ENCODE peak calls at places on chromosomes 3 and 15, in four cellular contexts. S, M, U and A are unnamed samples. For H3K79me2, the result is how much of the 10 kb centered on the place peaks cover.

GRCh38 chr3:137061186-137061585 is 103.4 kb downstream of the IL20RB start:
- DNase-seq in M (no peak), S (no peak), U (no peak), A (no peak)

GRCh38 chr15:28017423-28017924 is 81.6 kb downstream of the OCA2 start:
- DNase-seq in U (no peak), S (peak), M (no peak), A (peak)

GRCh38 chr15:80530737-80531365 is 126.7 kb downstream of the ARNT2 start:
- DNase-seq in S (no peak), U (no peak), M (no peak), A (no peak)

GRCh38 chr15:78396976-78397375 is 41.0 kb upstream of the IREB2 start:
- DNase-seq in U (no peak), M (no peak), S (peak), A (no peak)

GRCh38 chr3:80051602-80051962 is 283.8 kb upstream of the ROBO1 start:
- DNase-seq in M (no peak), U (no peak), S (no peak), A (peak)

GRCh38 chr3:45552031-45552772 is 42.3 kb upstream of the LIMD1 start:
- DNase-seq in M (no peak), S (no peak), U (no peak), A (no peak)

GRCh38 chr15:62344806-62345539 is 179.9 kb upstream of the C2CD4B start:
- DNase-seq in M (peak), S (peak), U (peak), A (peak)

GRCh38 chr15:48963524-48964113 is at the start of gene SHC4:
- DNase-seq in M (no peak), S (peak), U (no peak), A (peak)

GRCh38 chr3:13017361-13018038 is 55.7 kb downstream of the IQSEC1 start:
- DNase-seq in M (no peak), U (no peak), S (no peak), A (no peak)

GRCh38 chr3:46483799-46484198 is 14.0 kb upstream of the RTP3 start:
- DNase-seq in U (no peak), S (no peak), M (no peak), A (no peak)

GRCh38 chr3:17050051-17050450 is 165.3 kb downstream of the PLCL2 start:
- DNase-seq in M (no peak), U (no peak), S (no peak), A (no peak)

GRCh38 chr15:48031973-48032372 is 88.8 kb upstream of the SLC24A5 start:
- DNase-seq in M (no peak), S (no peak), U (no peak), A (peak)

GRCh38 chr3:184899953-184900595 is 88.1 kb downstream of the VPS8 start:
- DNase-seq in M (no peak), U (no peak), S (no peak), A (no peak)

GRCh38 chr3:44969170-44969569 is 6.8 kb downstream of the ZDHHC3 start:
- DNase-seq in U (no peak), M (no peak), S (peak), A (no peak)

GRCh38 chr3:152709659-152710058 is 125.3 kb upstream of the P2RY1 start:
- DNase-seq in M (no peak), S (no peak), U (no peak), A (no peak)

GRCh38 chr3:102400766-102401165 is 34.0 kb upstream of the ZPLD1 start:
- DNase-seq in M (no peak), U (no peak), S (no peak), A (no peak)

GRCh38 chr3:18556001-18556408 is 130.9 kb upstream of the SATB1 start:
- DNase-seq in S (no peak), M (no peak), U (no peak), A (no peak)

GRCh38 chr15:92092391-92092790 is 238.9 kb downstream of the SLCO3A1 start:
- DNase-seq in M (no peak), U (no peak), S (no peak), A (no peak)

GRCh38 chr3:55687526-55687925 is 200.4 kb upstream of the WNT5A start:
- DNase-seq in S (no peak), U (no peak), M (no peak), A (no peak)

GRCh38 chr15:74212494-74212893 is 9.9 kb upstream of the STRA6 start:
- DNase-seq in U (peak), S (no peak), M (no peak), A (no peak)

GRCh38 chr3:10173926-10174435 is 9.3 kb downstream of the IRAK2 start:
- DNase-seq in S (peak), M (no peak), U (no peak), A (no peak)

GRCh38 chr15:60407406-60407805 is 9.6 kb upstream of the ANXA2 start:
- DNase-seq in M (no peak), U (no peak), S (no peak), A (no peak)

GRCh38 chr3:119973276-119973675 is 121.0 kb downstream of the GSK3B start:
- DNase-seq in M (no peak), S (no peak), U (no peak), A (peak)

GRCh38 chr3:112963683-112964082 is 11.2 kb downstream of the CD200R1 start:
- DNase-seq in M (no peak), S (no peak), U (no peak), A (no peak)

GRCh38 chr3:108608750-108609149 is 19.2 kb downstream of the DZIP3 start:
- DNase-seq in S (peak), U (no peak), M (peak), A (no peak)

DNA sequence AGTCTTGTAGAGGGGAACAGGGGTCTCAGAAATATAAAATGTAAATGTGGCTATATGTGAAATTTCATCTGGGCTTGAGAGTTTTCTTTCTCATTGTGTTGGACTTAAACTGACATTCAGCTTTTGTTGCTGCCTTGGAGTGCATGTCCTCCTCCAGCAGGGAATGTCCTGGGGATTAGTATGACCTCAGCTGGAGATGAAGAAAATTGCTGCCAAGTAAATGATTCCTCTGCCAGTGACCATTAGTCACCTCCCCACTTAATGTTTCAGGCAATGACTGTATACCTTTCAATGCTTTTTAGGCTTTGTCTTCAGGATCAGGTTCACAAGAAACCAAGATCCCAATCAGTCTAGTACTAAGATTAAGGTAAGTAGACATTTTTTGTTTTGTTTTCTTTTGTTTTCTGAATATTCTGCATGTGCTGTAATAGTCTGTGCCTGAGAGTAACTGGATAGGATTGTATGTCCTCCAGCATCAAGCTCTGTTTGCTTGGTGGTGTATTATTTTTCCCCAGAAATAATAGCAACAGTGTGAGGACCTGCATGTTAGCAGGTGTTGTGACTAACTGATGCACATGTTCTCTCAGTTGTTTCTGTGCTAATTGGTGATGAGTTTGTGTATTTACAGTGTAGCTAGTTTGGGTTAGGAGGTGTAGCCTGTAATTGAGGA is 18.1 kb upstream of the SLC22A13 start:
- DNase-seq in U (no peak), S (no peak), M (no peak), A (no peak)
- TF ChIP-seq NRF1 in U (no peak), S (no peak), M (no peak), A (no peak)

DNA sequence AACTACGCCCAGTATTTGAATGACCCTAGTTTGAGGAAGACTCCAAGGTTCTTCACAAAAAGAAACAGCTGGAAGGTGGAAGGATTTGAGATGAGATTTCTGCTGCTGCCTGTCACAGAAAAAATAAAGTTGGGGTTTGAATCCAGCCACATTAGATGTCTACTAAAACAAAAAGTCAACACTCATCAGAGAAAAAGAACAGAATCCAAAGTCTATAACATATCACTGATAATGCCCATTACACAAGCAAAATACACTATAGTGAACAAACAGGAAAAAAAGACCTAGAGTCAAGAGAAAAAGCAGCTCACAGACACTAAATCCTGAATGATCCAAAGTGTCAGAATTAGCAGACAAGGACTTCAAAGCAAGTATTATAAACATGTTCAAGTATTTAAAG is 56.0 kb downstream of the RFX7 start:
- DNase-seq in S (no peak), U (no peak), M (no peak), A (no peak)
- H3K79me2 ChIP-seq in S (half or more), U (under half), M (half or more), A (half or more)

GRCh38 chr15:101251830-101252820 is at the start of gene CHSY1:
- DNase-seq in S (peak), M (no peak), U (peak), A (peak)

GRCh38 chr15:101252836-101253235 is 988 bp upstream of the CHSY1 start:
- DNase-seq in S (no peak), U (no peak), M (no peak), A (no peak)

GRCh38 chr15:101255615-101256350 is 3.9 kb upstream of the CHSY1 start:
- DNase-seq in U (no peak), M (no peak), S (peak), A (no peak)

GRCh38 chr15:101255066-101255415 is 3.2 kb upstream of the CHSY1 start:
- DNase-seq in S (no peak), M (no peak), U (no peak), A (no peak)

DNA sequence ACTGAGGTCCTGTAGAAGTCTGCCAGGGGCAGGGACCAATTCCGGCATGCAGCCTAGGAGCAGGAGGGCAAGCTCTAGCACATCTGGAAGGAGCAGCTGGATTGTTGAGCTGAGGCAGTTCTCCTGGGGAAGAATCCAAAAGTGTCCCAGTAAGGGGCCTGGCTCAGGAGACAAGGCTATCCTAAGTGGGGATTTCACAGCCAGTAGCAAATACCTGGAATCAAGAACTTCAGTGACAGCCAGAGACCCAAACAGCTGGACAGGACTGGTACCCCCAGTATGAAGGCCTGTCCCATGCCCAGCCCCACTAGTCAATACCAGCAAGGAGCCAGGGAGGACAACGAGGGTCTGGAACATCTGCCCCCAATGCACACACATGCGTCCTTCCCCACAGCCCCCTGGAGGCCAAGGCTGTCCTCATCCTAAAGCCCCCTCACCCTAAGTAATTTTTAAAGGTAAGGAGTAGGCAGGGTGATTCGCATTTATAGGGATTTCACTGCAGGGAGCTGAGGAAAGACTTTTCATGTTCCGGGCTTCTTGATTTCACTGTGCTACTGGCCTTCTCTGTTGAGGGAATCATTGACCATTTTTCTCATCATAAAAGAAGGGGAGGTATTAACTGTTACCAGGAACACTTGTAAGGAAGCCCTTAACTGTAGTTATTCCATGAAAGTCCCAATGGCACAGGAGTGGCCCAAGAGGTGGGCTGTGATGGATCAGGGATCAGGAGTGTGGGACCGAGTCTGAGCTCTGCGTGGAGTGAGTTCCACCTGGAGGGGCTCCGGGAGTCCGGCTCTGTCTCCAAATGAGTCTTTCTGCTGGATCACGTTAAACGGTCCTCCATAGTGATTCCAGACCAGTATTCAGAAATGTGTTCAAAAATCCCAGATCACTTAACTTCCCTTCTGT is 2.6 kb upstream of the CHSY1 start:
- DNase-seq in U (no peak), M (no peak), S (no peak), A (no peak)
- TF ChIP-seq NRF1 in U (no peak), M (no peak), S (no peak), A (no peak)

GRCh38 chr3:150555859-150556436 is 9.4 kb downstream of the EIF2A start:
- DNase-seq in U (no peak), M (no peak), S (no peak), A (no peak)
- H3K79me2 ChIP-seq in U (half or more), M (under half), S (half or more), A (half or more)

GRCh38 chr15:40773902-40774301 is 4.1 kb downstream of the C15orf62 start:
- DNase-seq in S (no peak), M (no peak), U (no peak), A (no peak)
- TF ChIP-seq NRF1 in S (no peak), M (no peak), U (no peak), A (no peak)

GRCh38 chr15:85786778-85787114 is 8.0 kb downstream of the KLHL25 start:
- DNase-seq in U (no peak), S (no peak), M (no peak), A (no peak)
- H3K79me2 ChIP-seq in U (under half), S (under half), M (half or more), A (half or more)

DNA sequence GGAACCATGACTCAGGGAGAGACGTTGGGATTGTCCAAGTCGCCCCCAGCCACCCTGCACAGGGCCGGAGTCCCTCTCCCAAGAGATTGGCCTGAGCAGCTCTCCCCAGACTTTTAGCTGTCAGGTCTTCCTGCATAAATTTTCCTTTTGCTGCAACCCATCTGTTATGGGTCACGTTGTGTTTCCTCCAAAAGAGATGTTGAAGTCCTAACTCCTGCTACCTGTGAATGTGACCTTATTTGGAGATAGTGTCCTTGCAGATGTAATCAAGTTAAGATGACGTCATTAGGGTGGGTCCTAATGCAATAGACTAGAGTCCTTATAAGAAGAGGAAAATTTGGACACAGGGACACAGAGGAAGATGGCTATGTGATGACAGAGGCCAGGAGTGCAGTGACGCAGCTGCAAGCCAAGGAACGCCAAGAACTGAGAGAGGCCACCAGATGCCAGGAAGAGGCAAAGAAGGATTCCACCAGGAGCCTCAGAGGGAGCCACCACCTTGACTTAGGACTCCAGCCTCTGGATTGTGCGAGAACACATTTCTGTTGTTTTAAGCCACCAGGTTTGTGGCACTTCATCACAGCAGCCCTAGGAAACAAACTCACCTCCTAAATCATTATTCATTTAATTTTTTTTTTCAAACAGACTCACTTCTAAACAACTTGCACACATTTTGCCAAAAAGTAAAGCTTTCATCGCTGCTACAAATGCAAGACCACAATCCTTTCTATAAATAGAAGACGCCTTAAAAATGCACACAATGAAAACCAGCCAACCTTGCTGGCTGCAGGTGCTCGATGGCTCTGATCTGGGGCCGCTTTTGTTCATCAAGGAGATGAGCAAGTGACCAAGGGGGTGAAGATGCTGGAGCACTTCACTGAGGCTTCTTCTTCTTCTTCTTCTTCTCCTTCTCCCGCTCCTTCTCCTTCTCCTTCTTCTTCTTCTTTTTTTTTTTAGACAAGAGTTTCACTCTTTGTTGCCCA is 13.0 kb upstream of the SLC6A6 start:
- DNase-seq in S (no peak), U (no peak), M (no peak), A (no peak)
- TF ChIP-seq NRF1 in S (peak), U (no peak), M (no peak), A (no peak)